ENCODE peak calls at places on chromosomes 16 and 17, in six cellular contexts. One of them, this sample, is unnamed.
A peak's percentile ranks its signal among the peaks of the same experiment; 100 is the strongest.

GRCh38 chr17:22694362-22695227 is 1002.3 kb downstream of the KCNJ18 start:
- DNase-seq in tibial nerve: no peak
- DNase-seq in astrocyte: no peak
- DNase-seq in mucosa of descending colon: no peak
- DNase-seq in endodermal cell: peak; percentile 61
- DNase-seq in CD8-positive, alpha-beta T cell: no peak
- DNase-seq in this sample: no peak

GRCh38 chr16:12462690-12463646 is 340.7 kb downstream of the CPPED1 start:
- DNase-seq in tibial nerve: no peak
- DNase-seq in astrocyte: peak; percentile 79
- DNase-seq in mucosa of descending colon: no peak
- DNase-seq in endodermal cell: no peak
- DNase-seq in CD8-positive, alpha-beta T cell: no peak
- DNase-seq in this sample: no peak

GRCh38 chr17:42333053-42333452 is 44.8 kb downstream of the STAT5A start:
- DNase-seq in tibial nerve: no peak
- DNase-seq in astrocyte: no peak
- DNase-seq in mucosa of descending colon: no peak
- DNase-seq in endodermal cell: no peak
- DNase-seq in CD8-positive, alpha-beta T cell: no peak
- DNase-seq in this sample: no peak

GRCh38 chr17:45265823-45266222 is 3.9 kb upstream of the SPATA32 start:
- DNase-seq in tibial nerve: no peak
- DNase-seq in astrocyte: peak; percentile 77
- DNase-seq in mucosa of descending colon: peak; percentile 72
- DNase-seq in endodermal cell: no peak
- DNase-seq in CD8-positive, alpha-beta T cell: no peak
- DNase-seq in this sample: no peak

GRCh38 chr16:86865866-86866675 is 287.7 kb downstream of the FOXL1 start:
- DNase-seq in tibial nerve: no peak
- DNase-seq in astrocyte: no peak
- DNase-seq in mucosa of descending colon: no peak
- DNase-seq in endodermal cell: no peak
- DNase-seq in CD8-positive, alpha-beta T cell: no peak
- DNase-seq in this sample: no peak

GRCh38 chr16:67200491-67200890 is 1.6 kb downstream of the ELMO3 start:
- DNase-seq in tibial nerve: no peak
- DNase-seq in astrocyte: no peak
- DNase-seq in mucosa of descending colon: no peak
- DNase-seq in endodermal cell: no peak
- DNase-seq in CD8-positive, alpha-beta T cell: no peak
- DNase-seq in this sample: no peak

GRCh38 chr17:73029021-73029420 is 63.5 kb downstream of the SLC39A11 start:
- DNase-seq in tibial nerve: no peak
- DNase-seq in astrocyte: no peak
- DNase-seq in mucosa of descending colon: no peak
- DNase-seq in endodermal cell: no peak
- DNase-seq in CD8-positive, alpha-beta T cell: no peak
- DNase-seq in this sample: no peak

GRCh38 chr17:32929288-32929574 is 1.3 kb downstream of the TMEM98 start:
- DNase-seq in tibial nerve: no peak
- DNase-seq in astrocyte: no peak
- DNase-seq in mucosa of descending colon: no peak
- DNase-seq in endodermal cell: peak; percentile 75
- DNase-seq in CD8-positive, alpha-beta T cell: no peak
- DNase-seq in this sample: no peak

GRCh38 chr17:44000141-44000860 is 4.1 kb upstream of the NAGS start:
- DNase-seq in tibial nerve: no peak
- DNase-seq in astrocyte: no peak
- DNase-seq in mucosa of descending colon: no peak
- DNase-seq in endodermal cell: no peak
- DNase-seq in CD8-positive, alpha-beta T cell: no peak
- DNase-seq in this sample: no peak

GRCh38 chr17:40564195-40564882 is 933 bp downstream of the CCR7 start:
- DNase-seq in tibial nerve: no peak
- DNase-seq in astrocyte: no peak
- DNase-seq in mucosa of descending colon: no peak
- DNase-seq in endodermal cell: peak; percentile 51
- DNase-seq in CD8-positive, alpha-beta T cell: no peak
- DNase-seq in this sample: no peak

GRCh38 chr17:47172698-47173565 is 16.2 kb downstream of the CDC27 start:
- DNase-seq in tibial nerve: no peak
- DNase-seq in astrocyte: peak; percentile 6
- DNase-seq in mucosa of descending colon: no peak
- DNase-seq in endodermal cell: no peak
- DNase-seq in CD8-positive, alpha-beta T cell: no peak
- DNase-seq in this sample: no peak

DNA sequence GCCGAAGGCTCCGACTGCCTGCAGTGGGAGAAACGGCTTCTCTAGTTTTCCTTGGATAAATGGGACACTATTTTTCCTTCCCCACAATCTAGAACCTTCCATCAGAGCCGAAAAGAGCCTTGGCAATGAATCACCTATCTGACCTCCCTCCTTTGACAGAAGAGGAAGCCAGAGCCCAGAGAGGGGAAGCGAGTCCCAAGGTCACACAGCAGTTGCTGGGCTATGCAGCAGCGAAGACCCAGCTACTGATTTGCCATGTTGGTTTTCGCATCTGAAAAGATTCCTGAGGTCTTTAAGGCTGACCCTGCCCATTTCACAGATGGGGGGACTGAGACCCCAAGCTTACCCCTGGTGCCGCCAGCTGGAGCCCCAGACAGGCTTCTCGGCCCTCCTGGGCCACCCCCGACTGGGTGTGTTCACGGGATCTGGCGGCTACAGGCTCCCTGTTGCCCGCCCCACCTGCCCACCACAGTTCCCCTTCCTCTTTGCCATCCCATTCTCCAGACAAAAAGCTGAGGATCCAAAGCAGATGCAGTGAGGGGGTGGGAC is 45.9 kb downstream of the RAI1 start:
- DNase-seq in tibial nerve: no peak
- DNase-seq in astrocyte: no peak
- DNase-seq in mucosa of descending colon: no peak
- DNase-seq in endodermal cell: no peak
- DNase-seq in CD8-positive, alpha-beta T cell: no peak
- DNase-seq in this sample: no peak
- H3K4me1 ChIP-seq in tibial nerve: no peaks in the 10 kb centered on the region
- H3K4me1 ChIP-seq in astrocyte: peaks cover 43% of the 10 kb centered on the region
- H3K4me1 ChIP-seq in mucosa of descending colon: peaks cover 5% of the 10 kb centered on the region
- H3K4me1 ChIP-seq in endodermal cell: peaks cover 5% of the 10 kb centered on the region
- H3K4me1 ChIP-seq in CD8-positive, alpha-beta T cell: peaks cover 50% of the 10 kb centered on the region
- H3K4me1 ChIP-seq in this sample: no peaks in the 10 kb centered on the region

GRCh38 chr17:38451840-38452529 is 23.7 kb downstream of the ARHGAP23 start:
- DNase-seq in tibial nerve: no peak
- DNase-seq in astrocyte: peak; percentile 89
- DNase-seq in mucosa of descending colon: peak; percentile 23
- DNase-seq in endodermal cell: peak; percentile 96
- DNase-seq in CD8-positive, alpha-beta T cell: no peak
- DNase-seq in this sample: no peak
- H3K4me1 ChIP-seq in tibial nerve: no peaks in the 10 kb centered on the region
- H3K4me1 ChIP-seq in astrocyte: peaks cover 88% of the 10 kb centered on the region
- H3K4me1 ChIP-seq in mucosa of descending colon: no peaks in the 10 kb centered on the region
- H3K4me1 ChIP-seq in endodermal cell: peaks cover 34% of the 10 kb centered on the region
- H3K4me1 ChIP-seq in CD8-positive, alpha-beta T cell: no peaks in the 10 kb centered on the region
- H3K4me1 ChIP-seq in this sample: no peaks in the 10 kb centered on the region

GRCh38 chr16:22213236-22213635 is 7.2 kb downstream of the EEF2K start:
- DNase-seq in tibial nerve: no peak
- DNase-seq in astrocyte: no peak
- DNase-seq in mucosa of descending colon: no peak
- DNase-seq in endodermal cell: no peak
- DNase-seq in CD8-positive, alpha-beta T cell: no peak
- DNase-seq in this sample: no peak
- H3K4me1 ChIP-seq in tibial nerve: no peaks in the 10 kb centered on the region
- H3K4me1 ChIP-seq in astrocyte: peaks cover 17% of the 10 kb centered on the region
- H3K4me1 ChIP-seq in mucosa of descending colon: peaks cover 12% of the 10 kb centered on the region
- H3K4me1 ChIP-seq in endodermal cell: peaks cover 7% of the 10 kb centered on the region
- H3K4me1 ChIP-seq in CD8-positive, alpha-beta T cell: peaks cover 3% of the 10 kb centered on the region
- H3K4me1 ChIP-seq in this sample: no peaks in the 10 kb centered on the region

DNA sequence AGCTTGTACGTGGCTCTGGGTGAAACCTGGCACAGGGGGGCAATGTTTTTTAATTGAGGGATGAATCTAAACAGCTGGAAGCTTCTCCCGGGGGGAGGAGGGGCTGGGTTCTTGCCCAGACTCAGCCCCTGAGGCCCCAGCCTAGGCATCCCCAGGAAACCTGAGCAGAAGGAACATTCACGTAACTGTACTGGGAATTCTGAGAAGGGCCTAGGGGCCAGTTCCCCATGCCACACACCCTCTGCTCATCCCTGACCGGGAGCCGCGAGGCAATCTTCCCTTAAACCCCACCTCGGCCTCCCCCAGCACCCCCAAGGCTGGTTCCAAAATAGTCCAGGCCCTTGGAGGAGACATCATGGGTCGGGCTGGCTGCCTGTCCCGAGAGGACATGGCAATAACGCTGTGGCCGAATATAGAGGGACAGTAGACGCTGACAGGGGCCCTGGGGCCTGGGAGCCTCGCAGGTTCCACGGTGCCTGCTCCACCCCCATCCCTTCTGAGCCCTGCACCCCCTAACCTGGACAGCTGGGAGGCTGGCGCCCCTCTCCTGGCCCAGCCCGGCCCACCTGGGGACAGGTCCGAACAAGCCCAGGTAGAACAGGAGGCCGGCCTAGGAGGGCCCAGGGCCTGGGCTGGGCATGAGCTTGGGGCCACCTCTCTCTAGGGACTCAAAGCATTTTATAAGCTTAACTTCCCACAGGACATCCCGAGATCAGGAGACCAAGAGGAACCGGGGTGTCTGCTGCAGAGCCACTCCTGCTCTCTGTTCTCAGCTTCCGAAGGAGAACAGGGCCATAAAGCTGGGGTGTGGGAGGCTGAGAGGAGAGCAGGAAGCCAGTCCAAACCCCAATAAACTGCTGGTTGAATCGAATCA is 83.2 kb upstream of the TOB1 start:
- DNase-seq in tibial nerve: no peak
- DNase-seq in astrocyte: no peak
- DNase-seq in mucosa of descending colon: no peak
- DNase-seq in endodermal cell: peak; percentile 66
- DNase-seq in CD8-positive, alpha-beta T cell: no peak
- DNase-seq in this sample: no peak
- H3K4me1 ChIP-seq in tibial nerve: no peaks in the 10 kb centered on the region
- H3K4me1 ChIP-seq in astrocyte: peaks cover 42% of the 10 kb centered on the region
- H3K4me1 ChIP-seq in mucosa of descending colon: peaks cover 59% of the 10 kb centered on the region
- H3K4me1 ChIP-seq in endodermal cell: peaks cover 18% of the 10 kb centered on the region
- H3K4me1 ChIP-seq in CD8-positive, alpha-beta T cell: peaks cover 19% of the 10 kb centered on the region
- H3K4me1 ChIP-seq in this sample: peaks cover 51% of the 10 kb centered on the region

GRCh38 chr16:54199486-54200160 is 87.0 kb downstream of the IRX3 start:
- DNase-seq in tibial nerve: no peak
- DNase-seq in astrocyte: no peak
- DNase-seq in mucosa of descending colon: no peak
- DNase-seq in endodermal cell: no peak
- DNase-seq in CD8-positive, alpha-beta T cell: no peak
- DNase-seq in this sample: no peak
- H3K4me1 ChIP-seq in tibial nerve: no peaks in the 10 kb centered on the region
- H3K4me1 ChIP-seq in astrocyte: peaks cover under 1% of the 10 kb centered on the region
- H3K4me1 ChIP-seq in mucosa of descending colon: no peaks in the 10 kb centered on the region
- H3K4me1 ChIP-seq in endodermal cell: no peaks in the 10 kb centered on the region
- H3K4me1 ChIP-seq in CD8-positive, alpha-beta T cell: no peaks in the 10 kb centered on the region
- H3K4me1 ChIP-seq in this sample: no peaks in the 10 kb centered on the region

DNA sequence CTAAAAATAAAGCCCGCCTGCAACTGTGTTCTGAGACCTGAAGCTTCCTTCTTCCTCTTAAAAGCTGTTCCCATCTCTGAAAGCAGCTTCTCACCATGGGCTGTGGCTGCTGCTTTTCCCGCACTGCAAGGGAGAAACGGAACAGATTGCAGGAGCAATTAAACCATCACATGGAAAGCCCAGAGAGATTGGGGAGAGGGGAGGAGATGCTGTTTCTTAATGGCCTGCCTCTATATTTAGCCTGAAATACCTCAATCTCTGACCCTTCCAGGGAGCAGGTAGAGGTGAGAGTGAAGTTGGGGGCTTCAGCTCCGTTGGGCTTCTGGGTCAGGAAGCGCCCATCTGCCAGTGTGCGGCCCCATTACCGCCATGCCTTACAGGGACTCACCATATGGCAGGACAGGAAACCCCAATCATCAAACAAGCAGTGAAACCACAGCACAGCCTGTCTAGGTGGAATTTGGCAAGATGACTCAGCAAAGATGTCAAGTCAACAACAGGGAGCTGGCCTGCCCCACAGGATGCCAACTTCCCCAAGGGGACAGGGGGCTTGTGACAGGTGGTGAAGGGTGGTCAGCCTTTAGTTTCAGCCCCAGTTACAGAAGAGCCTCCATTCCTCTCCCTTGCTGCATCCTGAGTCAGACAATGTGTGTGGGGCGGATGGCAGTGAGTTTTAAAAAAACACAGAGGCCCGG is 286.6 kb upstream of the CCL2 start:
- DNase-seq in tibial nerve: no peak
- DNase-seq in astrocyte: no peak
- DNase-seq in mucosa of descending colon: no peak
- DNase-seq in endodermal cell: peak; percentile 81
- DNase-seq in CD8-positive, alpha-beta T cell: no peak
- DNase-seq in this sample: no peak
- H3K4me1 ChIP-seq in tibial nerve: no peaks in the 10 kb centered on the region
- H3K4me1 ChIP-seq in astrocyte: no peaks in the 10 kb centered on the region
- H3K4me1 ChIP-seq in mucosa of descending colon: peaks cover 9% of the 10 kb centered on the region
- H3K4me1 ChIP-seq in endodermal cell: peaks cover 24% of the 10 kb centered on the region
- H3K4me1 ChIP-seq in CD8-positive, alpha-beta T cell: peaks cover 14% of the 10 kb centered on the region
- H3K4me1 ChIP-seq in this sample: no peaks in the 10 kb centered on the region

DNA sequence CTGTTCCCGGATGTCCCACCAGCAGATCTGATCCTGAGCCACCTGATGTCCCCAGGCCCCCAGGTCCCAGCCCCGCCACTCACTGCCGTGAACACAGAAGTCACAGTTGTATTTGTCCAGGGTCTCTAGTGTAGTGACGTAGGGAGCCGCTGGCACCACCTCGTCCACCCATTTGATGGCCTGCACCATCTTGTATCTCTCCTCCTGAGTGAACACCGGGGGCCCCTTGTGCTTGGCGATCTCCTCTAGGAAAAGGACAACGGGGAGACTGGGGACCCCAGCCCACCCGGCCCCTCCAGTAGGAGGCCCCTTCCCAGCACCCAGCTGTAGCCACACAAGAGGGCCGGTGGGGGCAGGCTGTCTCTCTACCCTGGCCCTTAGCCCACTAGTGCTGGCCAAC is 2.4 kb downstream of the PCYT2 start:
- DNase-seq in tibial nerve: no peak
- DNase-seq in astrocyte: no peak
- DNase-seq in mucosa of descending colon: no peak
- DNase-seq in endodermal cell: no peak
- DNase-seq in CD8-positive, alpha-beta T cell: no peak
- DNase-seq in this sample: no peak
- H3K4me1 ChIP-seq in tibial nerve: no peaks in the 10 kb centered on the region
- H3K4me1 ChIP-seq in astrocyte: peaks cover 10% of the 10 kb centered on the region
- H3K4me1 ChIP-seq in mucosa of descending colon: peaks cover 12% of the 10 kb centered on the region
- H3K4me1 ChIP-seq in endodermal cell: peaks cover 8% of the 10 kb centered on the region
- H3K4me1 ChIP-seq in CD8-positive, alpha-beta T cell: peaks cover 18% of the 10 kb centered on the region
- H3K4me1 ChIP-seq in this sample: peaks cover 11% of the 10 kb centered on the region

GRCh38 chr16:85373741-85374570 is 239.2 kb upstream of the GSE1 start:
- DNase-seq in tibial nerve: no peak
- DNase-seq in astrocyte: no peak
- DNase-seq in mucosa of descending colon: no peak
- DNase-seq in endodermal cell: no peak
- DNase-seq in CD8-positive, alpha-beta T cell: no peak
- DNase-seq in this sample: no peak
- H3K4me1 ChIP-seq in tibial nerve: no peaks in the 10 kb centered on the region
- H3K4me1 ChIP-seq in astrocyte: peaks cover 37% of the 10 kb centered on the region
- H3K4me1 ChIP-seq in mucosa of descending colon: peaks cover 46% of the 10 kb centered on the region
- H3K4me1 ChIP-seq in endodermal cell: no peaks in the 10 kb centered on the region
- H3K4me1 ChIP-seq in CD8-positive, alpha-beta T cell: no peaks in the 10 kb centered on the region
- H3K4me1 ChIP-seq in this sample: peaks cover 26% of the 10 kb centered on the region

This sample was measured in right lobe of liver.